ENCODE peak calls at places on chromosomes 16 and 17, in seven cellular contexts. One of them, this sample, is unnamed.

GRCh38 chr16:81231014-81231413 is 7.5 kb upstream of the BCO1 start:
- DNase-seq in neural progenitor cell: no peak
- DNase-seq in nephron progenitor cell: no peak
- DNase-seq in tibial nerve: no peak
- DNase-seq in lower leg skin: no peak
- DNase-seq in A549: no peak
- DNase-seq in type B pancreatic cell: no peak
- DNase-seq in this sample: no peak

GRCh38 chr16:12898556-12898955 is 2.8 kb upstream of the SHISA9 start:
- DNase-seq in neural progenitor cell: peak; percentile 67
- DNase-seq in nephron progenitor cell: no peak
- DNase-seq in tibial nerve: no peak
- DNase-seq in lower leg skin: no peak
- DNase-seq in A549: no peak
- DNase-seq in type B pancreatic cell: no peak
- DNase-seq in this sample: no peak

GRCh38 chr17:77127735-77128361 is 12.9 kb upstream of the SEC14L1 start:
- DNase-seq in neural progenitor cell: no peak
- DNase-seq in nephron progenitor cell: no peak
- DNase-seq in tibial nerve: peak; percentile 44
- DNase-seq in lower leg skin: peak; percentile 65
- DNase-seq in A549: no peak
- DNase-seq in type B pancreatic cell: no peak
- DNase-seq in this sample: no peak

GRCh38 chr17:72657467-72658317 is 434.8 kb downstream of the SLC39A11 start:
- DNase-seq in neural progenitor cell: no peak
- DNase-seq in nephron progenitor cell: no peak
- DNase-seq in tibial nerve: no peak
- DNase-seq in lower leg skin: no peak
- DNase-seq in A549: peak; percentile 35
- DNase-seq in type B pancreatic cell: no peak
- DNase-seq in this sample: no peak

GRCh38 chr17:51734462-51734861 is 424.1 kb downstream of the CA10 start:
- DNase-seq in neural progenitor cell: peak; percentile 29
- DNase-seq in nephron progenitor cell: peak; percentile 15
- DNase-seq in tibial nerve: no peak
- DNase-seq in lower leg skin: no peak
- DNase-seq in A549: no peak
- DNase-seq in type B pancreatic cell: no peak
- DNase-seq in this sample: no peak

GRCh38 chr17:36601303-36602029 is at the start of gene MRM1:
- DNase-seq in neural progenitor cell: peak; percentile 96
- DNase-seq in nephron progenitor cell: peak; percentile 98
- DNase-seq in tibial nerve: peak; percentile 79
- DNase-seq in lower leg skin: peak; percentile 84
- DNase-seq in A549: peak; percentile 89
- DNase-seq in type B pancreatic cell: peak; percentile 91
- DNase-seq in this sample: no peak

GRCh38 chr17:1460233-1460632 is 4.2 kb upstream of the CRK start:
- DNase-seq in neural progenitor cell: no peak
- DNase-seq in nephron progenitor cell: no peak
- DNase-seq in tibial nerve: no peak
- DNase-seq in lower leg skin: peak; percentile 42
- DNase-seq in A549: peak; percentile 61
- DNase-seq in type B pancreatic cell: no peak
- DNase-seq in this sample: no peak

GRCh38 chr17:80826955-80827645 is 164.5 kb upstream of the CHMP6 start:
- DNase-seq in neural progenitor cell: peak; percentile 39
- DNase-seq in nephron progenitor cell: no peak
- DNase-seq in tibial nerve: peak; percentile 26
- DNase-seq in lower leg skin: peak; percentile 80
- DNase-seq in A549: peak; percentile 77
- DNase-seq in type B pancreatic cell: no peak
- DNase-seq in this sample: peak; percentile 93

GRCh38 chr17:57902800-57903759 is 52.1 kb downstream of the CUEDC1 start:
- DNase-seq in neural progenitor cell: no peak
- DNase-seq in nephron progenitor cell: no peak
- DNase-seq in tibial nerve: peak; percentile 63
- DNase-seq in lower leg skin: peak; percentile 79
- DNase-seq in A549: peak; percentile 99
- DNase-seq in type B pancreatic cell: no peak
- DNase-seq in this sample: no peak

GRCh38 chr17:81021531-81022370 is 13.2 kb upstream of the BAIAP2 start:
- DNase-seq in neural progenitor cell: no peak
- DNase-seq in nephron progenitor cell: no peak
- DNase-seq in tibial nerve: no peak
- DNase-seq in lower leg skin: no peak
- DNase-seq in A549: no peak
- DNase-seq in type B pancreatic cell: no peak
- DNase-seq in this sample: no peak

GRCh38 chr16:89094252-89094901 is 725 bp downstream of the ACSF3 start:
- DNase-seq in neural progenitor cell: peak; percentile 46
- DNase-seq in nephron progenitor cell: no peak
- DNase-seq in tibial nerve: no peak
- DNase-seq in lower leg skin: no peak
- DNase-seq in A549: peak; percentile 31
- DNase-seq in type B pancreatic cell: no peak
- DNase-seq in this sample: no peak

GRCh38 chr17:49216953-49217650 is 6.6 kb downstream of the ABI3 start:
- DNase-seq in neural progenitor cell: no peak
- DNase-seq in nephron progenitor cell: no peak
- DNase-seq in tibial nerve: peak; percentile 30
- DNase-seq in lower leg skin: peak; percentile 55
- DNase-seq in A549: no peak
- DNase-seq in type B pancreatic cell: no peak
- DNase-seq in this sample: no peak

GRCh38 chr17:80790021-80790765 is 201.4 kb upstream of the CHMP6 start:
- DNase-seq in neural progenitor cell: no peak
- DNase-seq in nephron progenitor cell: no peak
- DNase-seq in tibial nerve: no peak
- DNase-seq in lower leg skin: no peak
- DNase-seq in A549: no peak
- DNase-seq in type B pancreatic cell: no peak
- DNase-seq in this sample: no peak

GRCh38 chr16:31529398-31530312 is 2.0 kb downstream of the AHSP start:
- DNase-seq in neural progenitor cell: peak; percentile 49
- DNase-seq in nephron progenitor cell: peak; percentile 40
- DNase-seq in tibial nerve: no peak
- DNase-seq in lower leg skin: no peak
- DNase-seq in A549: no peak
- DNase-seq in type B pancreatic cell: no peak
- DNase-seq in this sample: no peak

GRCh38 chr16:84891149-84891795 is 71.5 kb downstream of the CRISPLD2 start:
- DNase-seq in neural progenitor cell: peak; percentile 18
- DNase-seq in nephron progenitor cell: no peak
- DNase-seq in tibial nerve: no peak
- DNase-seq in lower leg skin: no peak
- DNase-seq in A549: no peak
- DNase-seq in type B pancreatic cell: no peak
- DNase-seq in this sample: no peak

GRCh38 chr17:56047321-56047720 is 106.0 kb upstream of the ANKFN1 start:
- DNase-seq in neural progenitor cell: no peak
- DNase-seq in nephron progenitor cell: peak; percentile 48
- DNase-seq in tibial nerve: no peak
- DNase-seq in lower leg skin: no peak
- DNase-seq in A549: no peak
- DNase-seq in type B pancreatic cell: no peak
- DNase-seq in this sample: no peak

GRCh38 chr16:47921535-47921934 is 234.3 kb downstream of the ABCC12 start:
- DNase-seq in neural progenitor cell: no peak
- DNase-seq in nephron progenitor cell: no peak
- DNase-seq in tibial nerve: no peak
- DNase-seq in lower leg skin: no peak
- DNase-seq in A549: no peak
- DNase-seq in type B pancreatic cell: no peak
- DNase-seq in this sample: no peak

GRCh38 chr17:6070895-6071511 is 824 bp downstream of the WSCD1 start:
- DNase-seq in neural progenitor cell: peak; percentile 48
- DNase-seq in nephron progenitor cell: peak; percentile 55
- DNase-seq in tibial nerve: no peak
- DNase-seq in lower leg skin: no peak
- DNase-seq in A549: peak; percentile 38
- DNase-seq in type B pancreatic cell: no peak
- DNase-seq in this sample: no peak

GRCh38 chr17:34156741-34157589 is 98.1 kb upstream of the CCL2 start:
- DNase-seq in neural progenitor cell: peak; percentile 75
- DNase-seq in nephron progenitor cell: peak; percentile 55
- DNase-seq in tibial nerve: no peak
- DNase-seq in lower leg skin: no peak
- DNase-seq in A549: no peak
- DNase-seq in type B pancreatic cell: no peak
- DNase-seq in this sample: peak; percentile 92

GRCh38 chr17:9024497-9024896 is 3.2 kb downstream of the NTN1 start:
- DNase-seq in neural progenitor cell: peak; percentile 71
- DNase-seq in nephron progenitor cell: peak; percentile 37
- DNase-seq in tibial nerve: no peak
- DNase-seq in lower leg skin: no peak
- DNase-seq in A549: no peak
- DNase-seq in type B pancreatic cell: no peak
- DNase-seq in this sample: no peak

GRCh38 chr17:66464921-66465320 is 162.5 kb downstream of the PRKCA start:
- DNase-seq in neural progenitor cell: no peak
- DNase-seq in nephron progenitor cell: no peak
- DNase-seq in tibial nerve: no peak
- DNase-seq in lower leg skin: no peak
- DNase-seq in A549: no peak
- DNase-seq in type B pancreatic cell: no peak
- DNase-seq in this sample: no peak

GRCh38 chr17:74807925-74808324 is 31.8 kb upstream of the NAT9 start:
- DNase-seq in neural progenitor cell: no peak
- DNase-seq in nephron progenitor cell: no peak
- DNase-seq in tibial nerve: no peak
- DNase-seq in lower leg skin: no peak
- DNase-seq in A549: no peak
- DNase-seq in type B pancreatic cell: no peak
- DNase-seq in this sample: no peak

GRCh38 chr16:48384305-48384981 is 770 bp downstream of the SIAH1 start:
- DNase-seq in neural progenitor cell: peak; percentile 91
- DNase-seq in nephron progenitor cell: peak; percentile 75
- DNase-seq in tibial nerve: no peak
- DNase-seq in lower leg skin: peak; percentile 38
- DNase-seq in A549: peak; percentile 71
- DNase-seq in type B pancreatic cell: peak; percentile 76
- DNase-seq in this sample: no peak

GRCh38 chr17:19386974-19387920 is at the start of gene MFAP4:
- DNase-seq in neural progenitor cell: peak; percentile 80
- DNase-seq in nephron progenitor cell: peak; percentile 73
- DNase-seq in tibial nerve: peak; percentile 56
- DNase-seq in lower leg skin: no peak
- DNase-seq in A549: no peak
- DNase-seq in type B pancreatic cell: peak; percentile 83
- DNase-seq in this sample: peak; percentile 90

GRCh38 chr16:29908719-29909220 is 8.5 kb downstream of the ASPHD1 start:
- DNase-seq in neural progenitor cell: no peak
- DNase-seq in nephron progenitor cell: no peak
- DNase-seq in tibial nerve: no peak
- DNase-seq in lower leg skin: no peak
- DNase-seq in A549: no peak
- DNase-seq in type B pancreatic cell: no peak
- DNase-seq in this sample: peak; percentile 2

GRCh38 chr16:11390573-11391495 is 45.6 kb downstream of the RMI2 start:
- DNase-seq in neural progenitor cell: peak; percentile 50
- DNase-seq in nephron progenitor cell: peak; percentile 70
- DNase-seq in tibial nerve: no peak
- DNase-seq in lower leg skin: no peak
- DNase-seq in A549: no peak
- DNase-seq in type B pancreatic cell: no peak
- DNase-seq in this sample: peak; percentile 48

GRCh38 chr16:72837846-72838661 is 209.9 kb downstream of the ZFHX3 start:
- DNase-seq in neural progenitor cell: peak; percentile 20
- DNase-seq in nephron progenitor cell: no peak
- DNase-seq in tibial nerve: no peak
- DNase-seq in lower leg skin: no peak
- DNase-seq in A549: no peak
- DNase-seq in type B pancreatic cell: no peak
- DNase-seq in this sample: no peak

GRCh38 chr16:21950782-21951521 is 2.2 kb upstream of the UQCRC2 start:
- DNase-seq in neural progenitor cell: peak; percentile 18
- DNase-seq in nephron progenitor cell: no peak
- DNase-seq in tibial nerve: no peak
- DNase-seq in lower leg skin: no peak
- DNase-seq in A549: peak; percentile 54
- DNase-seq in type B pancreatic cell: no peak
- DNase-seq in this sample: no peak

GRCh38 chr16:8397223-8397622 is 193.1 kb downstream of the TMEM114 start:
- DNase-seq in neural progenitor cell: no peak
- DNase-seq in nephron progenitor cell: no peak
- DNase-seq in tibial nerve: no peak
- DNase-seq in lower leg skin: no peak
- DNase-seq in A549: no peak
- DNase-seq in type B pancreatic cell: no peak
- DNase-seq in this sample: no peak
- TF ChIP-seq CTCF in neural progenitor cell: no peak
- TF ChIP-seq CTCF in nephron progenitor cell: no peak
- TF ChIP-seq CTCF in tibial nerve: no peak
- TF ChIP-seq CTCF in lower leg skin: no peak
- TF ChIP-seq CTCF in A549: no peak
- TF ChIP-seq CTCF in type B pancreatic cell: no peak
- TF ChIP-seq CTCF in this sample: no peak

GRCh38 chr17:47894498-47895253 is 1.4 kb upstream of the SP2 start:
- DNase-seq in neural progenitor cell: no peak
- DNase-seq in nephron progenitor cell: no peak
- DNase-seq in tibial nerve: no peak
- DNase-seq in lower leg skin: no peak
- DNase-seq in A549: no peak
- DNase-seq in type B pancreatic cell: no peak
- DNase-seq in this sample: no peak
- TF ChIP-seq CTCF in neural progenitor cell: no peak
- TF ChIP-seq CTCF in nephron progenitor cell: no peak
- TF ChIP-seq CTCF in tibial nerve: no peak
- TF ChIP-seq CTCF in lower leg skin: no peak
- TF ChIP-seq CTCF in A549: no peak
- TF ChIP-seq CTCF in type B pancreatic cell: no peak
- TF ChIP-seq CTCF in this sample: peak; percentile 3

GRCh38 chr17:70621593-70621992 is 452.3 kb downstream of the KCNJ2 start:
- DNase-seq in neural progenitor cell: peak; percentile 2
- DNase-seq in nephron progenitor cell: no peak
- DNase-seq in tibial nerve: no peak
- DNase-seq in lower leg skin: no peak
- DNase-seq in A549: no peak
- DNase-seq in type B pancreatic cell: no peak
- DNase-seq in this sample: no peak

GRCh38 chr17:70624208-70624607 is 454.9 kb downstream of the KCNJ2 start:
- DNase-seq in neural progenitor cell: no peak
- DNase-seq in nephron progenitor cell: no peak
- DNase-seq in tibial nerve: no peak
- DNase-seq in lower leg skin: no peak
- DNase-seq in A549: no peak
- DNase-seq in type B pancreatic cell: no peak
- DNase-seq in this sample: no peak

GRCh38 chr17:70622382-70623260 is 453.3 kb downstream of the KCNJ2 start:
- DNase-seq in neural progenitor cell: peak; percentile 81
- DNase-seq in nephron progenitor cell: peak; percentile 64
- DNase-seq in tibial nerve: no peak
- DNase-seq in lower leg skin: no peak
- DNase-seq in A549: peak; percentile 25
- DNase-seq in type B pancreatic cell: no peak
- DNase-seq in this sample: no peak
- TF ChIP-seq CTCF in neural progenitor cell: peak; percentile 85
- TF ChIP-seq CTCF in nephron progenitor cell: peak; percentile 65
- TF ChIP-seq CTCF in tibial nerve: peak; percentile 25
- TF ChIP-seq CTCF in lower leg skin: no peak
- TF ChIP-seq CTCF in A549: peak; percentile 67
- TF ChIP-seq CTCF in type B pancreatic cell: peak; percentile 79
- TF ChIP-seq CTCF in this sample: peak; percentile 88

GRCh38 chr16:78659216-78659615 is 559.8 kb downstream of the WWOX start:
- DNase-seq in neural progenitor cell: no peak
- DNase-seq in nephron progenitor cell: no peak
- DNase-seq in tibial nerve: no peak
- DNase-seq in lower leg skin: no peak
- DNase-seq in A549: no peak
- DNase-seq in type B pancreatic cell: no peak
- DNase-seq in this sample: no peak
- TF ChIP-seq CTCF in neural progenitor cell: no peak
- TF ChIP-seq CTCF in nephron progenitor cell: no peak
- TF ChIP-seq CTCF in tibial nerve: no peak
- TF ChIP-seq CTCF in lower leg skin: no peak
- TF ChIP-seq CTCF in A549: no peak
- TF ChIP-seq CTCF in type B pancreatic cell: no peak
- TF ChIP-seq CTCF in this sample: no peak

This sample was measured in chondrocyte.